ENCODE peak calls at places on chromosome 1, in four cellular contexts. H is neuronal stem cell, J is fibroblast of lung, K is neural progenitor cell. E is an unnamed sample. For H3K27me3 and H3K4me1, the result is how much of the 10 kb centered on the place peaks cover.

GRCh38 chr1:3403388-3404179 is 50.9 kb upstream of the ARHGEF16 start:
- DNase-seq in J (no peak), K (peak), H (no peak), E (no peak)

GRCh38 chr1:209383907-209384709 is 199.4 kb upstream of the CAMK1G start:
- DNase-seq in K (no peak), H (no peak), J (no peak), E (no peak)

GRCh38 chr1:13764533-13764932 is 64.5 kb downstream of the PRDM2 start:
- DNase-seq in K (peak), H (peak), J (peak), E (peak)

GRCh38 chr1:46342084-46342656 is 1.6 kb downstream of the NSUN4 start:
- DNase-seq in H (no peak), J (peak), K (peak), E (peak)

GRCh38 chr1:67642694-67643093 is 42.3 kb upstream of the GADD45A start:
- DNase-seq in K (peak), J (peak), H (peak), E (no peak)

GRCh38 chr1:151047591-151047924 is at the start of gene C1orf56:
- DNase-seq in K (peak), H (peak), J (peak), E (peak)

GRCh38 chr1:179818743-179819173 is 58.8 kb downstream of the TOR1AIP2 start:
- DNase-seq in J (peak), K (no peak), H (no peak), E (peak)

GRCh38 chr1:100969336-100969735 is 56.2 kb downstream of the DPH5 start:
- DNase-seq in H (no peak), J (no peak), K (no peak), E (no peak)

GRCh38 chr1:184300446-184300845 is 86.4 kb upstream of the C1orf21 start:
- DNase-seq in K (no peak), H (no peak), J (peak), E (peak)

GRCh38 chr1:78743626-78744025 is 94.0 kb downstream of the IFI44 start:
- DNase-seq in K (no peak), J (peak), H (no peak), E (peak)

GRCh38 chr1:179127163-179127895 is 45.5 kb downstream of the TOR3A start:
- DNase-seq in H (no peak), J (peak), K (no peak), E (peak)

GRCh38 chr1:121558514-121558913 is 373.7 kb downstream of the SRGAP2C start:
- DNase-seq in H (no peak), J (peak), K (peak), E (peak)

GRCh38 chr1:209277662-209278061 is 305.9 kb upstream of the CAMK1G start:
- DNase-seq in H (no peak), J (no peak), K (no peak), E (no peak)

GRCh38 chr1:184889183-184889582 is 85.1 kb downstream of the NIBAN1 start:
- DNase-seq in K (no peak), H (no peak), J (no peak), E (no peak)

GRCh38 chr1:184806296-184806721 is 51.7 kb upstream of the EDEM3 start:
- DNase-seq in J (no peak), K (no peak), H (no peak), E (no peak)

GRCh38 chr1:247908761-247909160 is 11.3 kb upstream of the OR2T8 start:
- DNase-seq in K (no peak), H (no peak), J (no peak), E (no peak)

GRCh38 chr1:205208805-205209204 is 2.7 kb downstream of the DSTYK start:
- DNase-seq in H (no peak), K (no peak), J (no peak), E (no peak)

GRCh38 chr1:39158330-39159086 is 46.0 kb upstream of the MACF1 start:
- DNase-seq in K (peak), J (peak), H (no peak), E (no peak)

GRCh38 chr1:109501644-109502367 is 7.7 kb downstream of the AMIGO1 start:
- DNase-seq in H (no peak), J (no peak), K (no peak), E (no peak)

GRCh38 chr1:220922951-220923350 is 43.7 kb downstream of the HLX start:
- DNase-seq in H (peak), K (peak), J (no peak), E (no peak)

GRCh38 chr1:192475970-192476369 is 99.6 kb upstream of the RGS1 start:
- DNase-seq in H (no peak), K (no peak), J (peak), E (no peak)

GRCh38 chr1:25787477-25788043 is 12.4 kb upstream of the SELENON start:
- DNase-seq in K (no peak), J (no peak), H (no peak), E (peak)

GRCh38 chr1:245285168-245285567 is 130.4 kb downstream of the KIF26B start:
- DNase-seq in H (no peak), K (no peak), J (no peak), E (no peak)

GRCh38 chr1:100657876-100658715 is 61.4 kb upstream of the VCAM1 start:
- DNase-seq in J (peak), H (no peak), K (no peak), E (no peak)

GRCh38 chr1:36366091-36366661 is 19.5 kb downstream of the STK40 start:
- DNase-seq in H (peak), K (peak), J (peak), E (peak)

GRCh38 chr1:145978477-145978859 is 14.0 kb downstream of the POLR3GL start:
- DNase-seq in K (no peak), J (no peak), H (no peak), E (no peak)

GRCh38 chr1:246753670-246754535 is 29.7 kb downstream of the SCCPDH start:
- DNase-seq in H (peak), K (peak), J (peak), E (peak)

GRCh38 chr1:186418503-186418902 is 42.4 kb downstream of the PDC start:
- DNase-seq in K (no peak), J (no peak), H (no peak), E (no peak)

GRCh38 chr1:241603626-241604337 is 36.4 kb downstream of the CHML start:
- DNase-seq in H (no peak), K (no peak), J (peak), E (peak)

GRCh38 chr1:228842094-228842775 is 107.0 kb downstream of the RHOU start:
- DNase-seq in H (no peak), J (peak), K (no peak), E (peak)

GRCh38 chr1:182080955-182081582 is 19.6 kb upstream of the ZNF648 start:
- DNase-seq in K (peak), H (peak), J (peak), E (peak)

GRCh38 chr1:119353851-119354250 is 14.7 kb upstream of the HAO2 start:
- DNase-seq in K (no peak), H (no peak), J (no peak), E (no peak)

DNA sequence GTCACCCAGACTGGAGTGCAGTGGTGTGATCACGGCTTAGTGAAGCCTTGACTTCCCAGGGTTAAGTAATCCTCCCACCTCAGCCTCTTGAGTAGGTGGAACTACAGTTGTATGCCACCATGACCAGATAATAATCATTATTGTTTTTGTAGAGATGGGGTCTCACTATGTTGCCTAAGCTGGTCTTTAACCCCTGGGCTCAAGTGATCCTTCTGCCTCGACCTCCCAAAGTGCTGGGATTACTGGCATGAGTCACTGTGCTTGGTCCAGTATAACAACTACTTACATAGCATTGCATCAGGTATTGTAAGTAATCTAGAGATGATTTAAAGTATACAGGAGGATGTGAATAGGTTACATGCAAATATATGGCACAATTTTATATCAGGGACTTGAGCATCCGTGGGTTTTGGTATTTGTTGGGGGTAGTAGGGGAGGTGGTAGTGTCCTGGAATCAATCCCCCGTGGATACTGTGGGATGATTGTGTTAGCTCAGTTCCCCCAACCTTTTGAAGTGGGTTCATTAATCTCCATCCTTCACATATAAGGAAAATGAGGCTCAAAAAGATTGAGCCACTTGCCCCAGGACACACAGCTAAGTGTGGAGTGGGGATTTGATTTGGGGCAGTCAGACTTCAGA is 61.4 kb upstream of the CNIH3 start:
- DNase-seq in K (no peak), H (no peak), J (no peak), E (no peak)
- H3K27me3 ChIP-seq in K (under half), H (under half), J (under half), E (under half)

GRCh38 chr1:1361233-1361981 is 3.1 kb upstream of the MXRA8 start:
- DNase-seq in J (no peak), H (no peak), K (no peak), E (no peak)

GRCh38 chr1:1360511-1361169 is 2.3 kb upstream of the MXRA8 start:
- DNase-seq in K (peak), H (no peak), J (peak), E (peak)

GRCh38 chr1:1359316-1359667 is 937 bp upstream of the MXRA8 start:
- DNase-seq in H (no peak), K (no peak), J (peak), E (peak)

GRCh38 chr1:1358433-1359201 is at the start of gene MXRA8:
- DNase-seq in H (no peak), K (peak), J (peak), E (peak)

GRCh38 chr1:1359668-1360468 is 1.5 kb upstream of the MXRA8 start:
- DNase-seq in H (no peak), J (peak), K (no peak), E (peak)
- H3K4me1 ChIP-seq in H (half or more), J (under half), K (under half), E (under half)

DNA sequence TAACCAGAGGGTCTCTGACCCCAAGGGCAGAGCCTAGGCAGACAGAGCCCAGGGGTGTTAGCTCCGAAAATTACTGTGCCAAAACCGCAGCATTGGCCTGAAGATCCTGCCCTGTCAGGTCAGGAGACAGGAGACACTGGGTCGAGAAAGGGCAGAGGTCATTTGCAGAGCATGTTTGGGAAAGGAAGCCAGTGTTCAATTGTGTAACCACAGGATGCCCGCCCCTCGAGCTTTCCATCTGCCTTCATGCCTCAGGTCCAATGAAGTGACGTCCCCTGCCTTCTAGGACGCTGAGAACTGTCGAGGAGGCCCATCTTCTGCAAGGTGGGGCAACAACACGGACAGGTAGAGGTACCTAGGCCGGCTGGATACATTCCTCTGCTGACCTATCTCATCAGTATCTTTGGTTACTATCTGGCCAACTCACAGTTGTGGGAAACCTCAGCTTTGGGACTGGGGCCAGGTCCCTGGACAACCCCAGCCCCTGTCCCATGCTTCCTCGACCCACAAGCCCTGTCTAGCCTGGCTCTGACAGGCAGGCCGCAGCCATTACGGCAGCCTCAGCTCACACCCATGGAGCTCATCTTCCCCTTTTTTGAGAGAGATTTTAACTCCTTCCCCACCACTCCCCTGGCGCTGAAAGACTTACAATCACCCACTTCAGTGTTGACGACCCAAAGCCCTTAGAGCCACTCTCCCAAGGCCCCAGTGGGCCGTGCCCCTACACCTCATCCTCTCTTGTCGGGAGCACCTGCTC is 1.3 kb downstream of the ARL8A start:
- DNase-seq in K (no peak), H (no peak), J (peak), E (peak)
- H3K4me2 ChIP-seq in K (peak), H (peak), J (peak), E (peak)

DNA sequence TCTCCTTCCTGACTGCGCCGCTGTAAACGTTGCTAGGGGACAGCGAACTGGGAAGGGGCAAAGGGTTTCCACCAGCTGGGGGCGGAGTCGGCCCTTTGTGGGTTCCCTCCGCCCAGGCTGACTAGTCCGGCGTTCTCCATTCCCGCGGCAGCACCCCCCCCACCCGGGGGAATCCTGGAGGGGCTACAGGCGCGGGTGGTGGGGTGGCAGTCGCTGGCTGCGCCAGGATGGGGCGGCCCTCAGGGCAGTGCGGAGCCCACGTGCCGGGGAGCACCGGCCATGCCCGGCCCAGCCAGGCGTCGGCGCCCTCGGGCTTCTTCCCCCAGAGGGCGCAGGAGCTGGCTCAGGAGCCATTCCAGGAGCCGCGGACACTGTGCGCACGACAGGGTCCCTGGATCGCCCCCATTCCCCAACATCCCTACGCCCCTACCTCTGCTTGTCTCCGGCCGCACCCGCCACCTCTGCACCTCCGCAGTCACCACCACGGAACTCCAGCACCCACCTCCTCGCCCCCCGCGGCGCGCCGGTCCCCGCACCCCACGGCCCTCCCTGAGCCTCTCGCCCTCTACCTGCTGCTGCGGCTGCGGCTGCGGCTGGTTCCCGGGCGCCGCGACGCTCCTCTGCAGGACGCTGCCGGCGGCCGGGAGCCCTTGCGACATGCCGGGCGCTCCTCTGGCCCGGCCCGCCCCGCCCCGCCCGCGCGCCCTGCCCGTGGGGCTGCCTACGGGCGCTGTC is 369 bp downstream of the BATF3 start:
- DNase-seq in K (peak), J (peak), H (no peak), E (peak)
- H3K27me3 ChIP-seq in K (half or more), J (under half), H (under half), E (under half)

GRCh38 chr1:84386716-84387479 is 11.4 kb upstream of the DNASE2B start:
- DNase-seq in H (no peak), J (peak), K (no peak), E (peak)
- H3K4me1 ChIP-seq in H (under half), J (under half), K (under half), E (under half)

GRCh38 chr1:41919764-41920397 is 1.2 kb upstream of the HIVEP3 start:
- DNase-seq in K (peak), H (no peak), J (peak), E (peak)

GRCh38 chr1:41918450-41919043 is at the start of gene HIVEP3:
- DNase-seq in J (peak), H (peak), K (peak), E (peak)

GRCh38 chr1:41917835-41918449 is 780 bp downstream of the HIVEP3 start:
- DNase-seq in J (peak), H (peak), K (peak), E (peak)

GRCh38 chr1:41920658-41921057 is 1.9 kb upstream of the HIVEP3 start:
- DNase-seq in J (peak), K (no peak), H (no peak), E (peak)

DNA sequence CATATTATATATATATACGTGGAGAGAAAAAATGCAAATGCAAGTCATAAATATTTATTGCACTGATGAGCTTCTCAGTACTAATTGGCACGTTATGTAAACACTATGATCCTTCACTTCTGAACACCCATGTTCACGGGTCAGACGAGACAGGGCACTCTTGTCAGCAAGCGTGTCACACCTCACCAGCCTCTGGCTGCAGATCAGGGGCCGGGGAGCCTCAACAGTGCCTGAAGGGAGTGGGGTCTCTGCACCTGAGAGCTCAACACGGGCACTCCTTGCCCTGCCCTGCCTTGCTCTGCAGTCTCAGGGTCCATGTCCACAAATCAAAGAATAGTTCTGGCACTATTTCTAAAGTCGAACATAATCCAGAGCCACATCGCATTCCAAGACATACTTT is 409 bp upstream of the HIVEP3 start:
- DNase-seq in H (no peak), K (no peak), J (no peak), E (no peak)
- H3K4me2 ChIP-seq in H (no peak), K (peak), J (no peak), E (peak)

DNA sequence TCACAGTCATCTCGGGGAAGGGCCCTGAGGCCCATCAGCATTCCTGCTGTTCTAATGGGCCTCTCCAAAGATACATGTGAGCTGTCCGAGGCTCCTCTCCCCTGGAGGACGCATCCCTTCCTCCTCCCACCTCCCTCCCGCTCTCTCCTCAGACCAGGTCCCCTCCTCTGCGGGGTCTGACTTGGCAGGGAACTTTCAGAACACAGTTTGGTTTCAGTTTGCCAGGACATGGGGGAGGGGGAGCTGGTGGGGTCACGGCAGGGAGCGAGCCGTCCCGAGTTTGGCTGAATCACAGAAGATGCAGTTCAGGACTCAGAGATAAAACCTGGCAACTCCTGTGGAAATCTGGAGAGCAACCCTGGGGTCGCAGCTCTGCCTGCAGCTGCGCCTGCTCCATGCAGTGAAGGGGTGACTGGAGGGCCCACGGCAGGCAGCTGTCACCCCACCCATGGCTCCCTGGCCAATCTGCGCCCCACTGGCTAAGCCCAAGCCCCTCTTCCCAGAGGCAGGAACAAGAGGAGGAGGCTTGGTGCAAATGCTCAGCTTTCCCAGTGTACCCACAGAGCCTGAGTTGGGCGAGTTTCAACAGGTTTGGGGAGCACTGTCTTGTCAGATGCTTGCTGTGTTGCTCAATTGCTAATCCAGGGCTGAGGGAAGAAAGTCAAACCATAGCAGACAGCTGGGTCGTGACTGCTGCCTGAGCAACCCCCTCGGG is 5.7 kb downstream of the WNT4 start:
- DNase-seq in K (peak), J (peak), H (no peak), E (no peak)
- H3K27me3 ChIP-seq in K (half or more), J (under half), H (half or more), E (under half)

GRCh38 chr1:203559523-203559922 is 65.6 kb downstream of the OPTC start:
- DNase-seq in K (no peak), H (no peak), J (peak), E (peak)
- H3K4me1 ChIP-seq in K (under half), H (under half), J (under half), E (half or more)

GRCh38 chr1:162003061-162003824 is 20.4 kb downstream of the OLFML2B start:
- DNase-seq in J (peak), H (no peak), K (no peak), E (peak)
- H3K4me2 ChIP-seq in J (peak), H (no peak), K (no peak), E (peak)

E was measured in GM23248.